ENCODE peak calls at places on chromosomes 3 and 15, in four cellular contexts. Y, X, Q and M are unnamed samples.

GRCh38 chr3:122555275-122556071 is 8.6 kb downstream of the PARP9 start:
- DNase-seq in Q (peak), X (peak), Y (no peak), M (no peak)

GRCh38 chr15:45642203-45642932 is 7.5 kb downstream of the SQOR start:
- DNase-seq in X (peak), Q (peak), Y (peak), M (no peak)

GRCh38 chr3:102124301-102125158 is 275.2 kb downstream of the NFKBIZ start:
- DNase-seq in Y (peak), Q (peak), X (peak), M (no peak)

GRCh38 chr3:45110185-45110833 is 35.9 kb downstream of the CDCP1 start:
- DNase-seq in Q (no peak), X (no peak), Y (peak), M (no peak)

GRCh38 chr3:104206925-104207324 is 1159.8 kb upstream of the ALCAM start:
- DNase-seq in Q (peak), Y (no peak), X (no peak), M (no peak)

GRCh38 chr3:86653801-86654200 is 337.1 kb downstream of the VGLL3 start:
- DNase-seq in Q (peak), X (no peak), Y (no peak), M (no peak)

GRCh38 chr15:39429898-39430357 is 151.0 kb upstream of the THBS1 start:
- DNase-seq in X (peak), Y (peak), Q (no peak), M (no peak)

GRCh38 chr15:68277131-68277604 is 377 bp upstream of the FEM1B start:
- DNase-seq in Y (no peak), X (peak), Q (peak), M (no peak)

GRCh38 chr15:83613716-83614115 is 40.2 kb upstream of the ADAMTSL3 start:
- DNase-seq in Y (no peak), Q (no peak), X (no peak), M (no peak)

GRCh38 chr3:70000563-70001081 is 1.1 kb downstream of the SAMMSON start:
- DNase-seq in X (peak), Q (no peak), Y (peak), M (no peak)

GRCh38 chr3:14785207-14786155 is 33.3 kb upstream of the FGD5 start:
- DNase-seq in Y (no peak), Q (no peak), X (no peak), M (no peak)

GRCh38 chr3:159239054-159239453 is 437.2 kb downstream of the MFSD1 start:
- DNase-seq in Q (no peak), X (no peak), Y (peak), M (no peak)

GRCh38 chr3:113018461-113019181 is 27.8 kb downstream of the GTPBP8 start:
- DNase-seq in X (peak), Q (no peak), Y (peak), M (no peak)

GRCh38 chr15:70863450-70864218 is 9.7 kb upstream of the LARP6 start:
- DNase-seq in Q (peak), X (peak), Y (peak), M (no peak)

GRCh38 chr15:45143056-45143455 is 13.3 kb downstream of the DUOX1 start:
- DNase-seq in Y (no peak), Q (no peak), X (no peak), M (no peak)

GRCh38 chr3:52705688-52706686 is at the start of the genes GLT8D1 and SPCS1:
- DNase-seq in Y (peak), X (peak), Q (peak), M (peak)

GRCh38 chr3:168077091-168077490 is 18.6 kb downstream of the GOLIM4 start:
- DNase-seq in X (peak), Q (no peak), Y (no peak), M (no peak)

GRCh38 chr15:77060560-77060959 is 10.3 kb downstream of the TSPAN3 start:
- DNase-seq in X (peak), Y (no peak), Q (no peak), M (no peak)

GRCh38 chr3:20669184-20669583 is 483.2 kb upstream of the SGO1 start:
- DNase-seq in X (no peak), Y (no peak), Q (no peak), M (no peak)

GRCh38 chr15:84649706-84650105 is 4.4 kb downstream of the WDR73 start:
- DNase-seq in X (peak), Y (peak), Q (no peak), M (no peak)

GRCh38 chr15:51232581-51232980 is 105.8 kb downstream of the CYP19A1 start:
- DNase-seq in Y (no peak), X (no peak), Q (no peak), M (no peak)

GRCh38 chr3:22474706-22475470 is 723.9 kb upstream of the ZNF385D start:
- DNase-seq in Q (no peak), Y (peak), X (no peak), M (no peak)

GRCh38 chr15:89802231-89802928 is 12.3 kb downstream of the ANPEP start:
- DNase-seq in X (no peak), Y (no peak), Q (no peak), M (no peak)

GRCh38 chr15:33837294-33837693 is 131.0 kb upstream of the CHRM5 start:
- DNase-seq in Q (no peak), X (no peak), Y (no peak), M (no peak)

GRCh38 chr15:48861813-48862431 is 16.0 kb upstream of the EID1 start:
- DNase-seq in X (peak), Y (peak), Q (peak), M (no peak)

GRCh38 chr3:36991923-36992805 is 767 bp downstream of the EPM2AIP1 start:
- DNase-seq in Y (peak), X (peak), Q (no peak), M (no peak)

GRCh38 chr3:36991147-36991546 is 1.8 kb downstream of the EPM2AIP1 start:
- DNase-seq in Q (no peak), Y (no peak), X (no peak), M (no peak)

GRCh38 chr3:36993326-36994283 is at the start of gene MLH1:
- DNase-seq in Q (peak), Y (peak), X (peak), M (peak)

GRCh38 chr3:36989568-36989967 is 3.4 kb downstream of the EPM2AIP1 start:
- DNase-seq in Y (no peak), Q (no peak), X (no peak), M (no peak)

DNA sequence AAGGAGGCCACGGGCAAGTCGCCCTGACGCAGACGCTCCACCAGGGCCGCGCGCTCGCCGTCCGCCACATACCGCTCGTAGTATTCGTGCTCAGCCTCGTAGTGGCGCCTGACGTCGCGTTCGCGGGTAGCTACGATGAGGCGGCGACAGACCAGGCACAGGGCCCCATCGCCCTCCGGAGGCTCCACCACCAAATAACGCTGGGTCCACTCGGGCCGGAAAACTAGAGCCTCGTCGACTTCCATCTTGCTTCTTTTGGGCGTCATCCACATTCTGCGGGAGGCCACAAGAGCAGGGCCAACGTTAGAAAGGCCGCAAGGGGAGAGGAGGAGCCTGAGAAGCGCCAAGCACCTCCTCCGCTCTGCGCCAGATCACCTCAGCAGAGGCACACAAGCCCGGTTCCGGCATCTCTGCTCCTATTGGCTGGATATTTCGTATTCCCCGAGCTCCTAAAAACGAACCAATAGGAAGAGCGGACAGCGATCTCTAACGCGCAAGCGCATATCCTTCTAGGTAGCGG is at the start of gene EPM2AIP1:
- DNase-seq in Y (peak), Q (no peak), X (no peak), M (no peak)
- H2AK5ac ChIP-seq in Y (no peak), Q (peak), X (peak), M (no peak)

DNA sequence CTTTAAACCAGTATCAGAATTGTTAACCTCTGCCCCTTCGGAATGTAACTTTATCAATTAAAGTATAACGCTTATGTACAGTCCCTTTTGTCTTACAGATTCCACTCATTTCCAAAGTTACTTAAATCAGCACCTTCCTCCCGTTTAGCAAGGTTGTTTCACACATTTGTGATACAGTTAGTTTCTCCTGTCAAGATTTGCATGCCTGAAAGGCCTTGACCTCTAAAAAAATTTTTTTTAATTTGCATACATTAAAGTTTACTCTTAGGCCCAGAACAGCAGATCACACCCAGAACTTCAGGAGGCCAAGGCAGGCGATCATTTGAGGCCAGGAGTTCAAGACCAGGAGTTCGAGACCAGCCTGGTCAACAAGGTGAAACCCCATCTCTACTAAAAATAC is 9.1 kb downstream of the INO80 start:
- DNase-seq in Q (peak), X (no peak), Y (no peak), M (no peak)
- H2AK5ac ChIP-seq in Q (no peak), X (no peak), Y (no peak), M (no peak)

GRCh38 chr3:46626039-46626438 is 13.7 kb downstream of the FAM240A start:
- DNase-seq in Q (no peak), Y (no peak), X (no peak), M (no peak)
- H2AK5ac ChIP-seq in Q (no peak), Y (no peak), X (no peak), M (no peak)

DNA sequence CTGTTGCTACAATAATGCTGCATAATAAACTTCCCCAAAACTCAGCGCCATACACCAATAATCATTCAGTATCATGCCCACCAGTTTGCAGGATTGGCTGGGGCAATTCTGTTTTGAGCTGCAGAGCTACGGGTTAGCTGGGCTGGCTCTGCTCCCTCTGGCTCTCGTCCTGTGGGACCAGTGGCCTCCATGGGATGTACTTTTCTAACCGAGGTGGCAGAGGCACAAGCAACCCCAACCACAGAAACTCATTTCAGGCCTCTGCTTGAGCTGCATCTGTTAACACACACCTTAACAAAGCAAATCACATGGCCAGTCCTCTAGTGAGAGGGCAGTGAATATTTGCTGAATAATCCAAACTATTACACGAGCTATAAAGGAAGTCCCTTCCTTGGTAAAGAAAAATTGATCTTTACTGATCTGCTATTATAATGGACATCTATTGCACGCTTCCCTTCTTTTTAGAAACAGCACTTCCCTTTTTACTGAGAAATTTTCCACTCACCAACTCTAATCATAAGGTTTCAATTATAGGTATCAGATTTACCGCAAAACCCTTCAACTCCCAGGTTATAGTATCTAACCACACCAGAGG is 11.0 kb upstream of the BCL2A1 start:
- DNase-seq in Q (no peak), Y (no peak), X (no peak), M (no peak)
- H2AK5ac ChIP-seq in Q (no peak), Y (no peak), X (no peak), M (no peak)

GRCh38 chr15:64864080-64864479 is 22.4 kb downstream of the PLEKHO2 start:
- DNase-seq in Y (peak), Q (no peak), X (peak), M (no peak)
- H2AK5ac ChIP-seq in Y (no peak), Q (no peak), X (peak), M (no peak)

GRCh38 chr3:124281453-124282316 is 289.8 kb upstream of the ROPN1 start:
- DNase-seq in Q (peak), Y (peak), X (peak), M (no peak)

GRCh38 chr3:124277516-124277890 is 285.6 kb upstream of the ROPN1 start:
- DNase-seq in X (peak), Y (no peak), Q (no peak), M (no peak)

GRCh38 chr3:124283644-124284008 is 291.7 kb upstream of the ROPN1 start:
- DNase-seq in Q (no peak), X (no peak), Y (no peak), M (no peak)

GRCh38 chr3:124288996-124289395 is 297.1 kb upstream of the ROPN1 start:
- DNase-seq in X (no peak), Y (no peak), Q (no peak), M (no peak)

GRCh38 chr3:124282751-124283643 is 291.1 kb upstream of the ROPN1 start:
- DNase-seq in Y (no peak), X (peak), Q (peak), M (no peak)
- H2AK5ac ChIP-seq in Y (peak), X (no peak), Q (no peak), M (no peak)

GRCh38 chr3:129558772-129559564 is 16.0 kb downstream of the H1-8 start:
- DNase-seq in X (peak), Q (peak), Y (peak), M (no peak)
- H2AK5ac ChIP-seq in X (peak), Q (no peak), Y (peak), M (no peak)

DNA sequence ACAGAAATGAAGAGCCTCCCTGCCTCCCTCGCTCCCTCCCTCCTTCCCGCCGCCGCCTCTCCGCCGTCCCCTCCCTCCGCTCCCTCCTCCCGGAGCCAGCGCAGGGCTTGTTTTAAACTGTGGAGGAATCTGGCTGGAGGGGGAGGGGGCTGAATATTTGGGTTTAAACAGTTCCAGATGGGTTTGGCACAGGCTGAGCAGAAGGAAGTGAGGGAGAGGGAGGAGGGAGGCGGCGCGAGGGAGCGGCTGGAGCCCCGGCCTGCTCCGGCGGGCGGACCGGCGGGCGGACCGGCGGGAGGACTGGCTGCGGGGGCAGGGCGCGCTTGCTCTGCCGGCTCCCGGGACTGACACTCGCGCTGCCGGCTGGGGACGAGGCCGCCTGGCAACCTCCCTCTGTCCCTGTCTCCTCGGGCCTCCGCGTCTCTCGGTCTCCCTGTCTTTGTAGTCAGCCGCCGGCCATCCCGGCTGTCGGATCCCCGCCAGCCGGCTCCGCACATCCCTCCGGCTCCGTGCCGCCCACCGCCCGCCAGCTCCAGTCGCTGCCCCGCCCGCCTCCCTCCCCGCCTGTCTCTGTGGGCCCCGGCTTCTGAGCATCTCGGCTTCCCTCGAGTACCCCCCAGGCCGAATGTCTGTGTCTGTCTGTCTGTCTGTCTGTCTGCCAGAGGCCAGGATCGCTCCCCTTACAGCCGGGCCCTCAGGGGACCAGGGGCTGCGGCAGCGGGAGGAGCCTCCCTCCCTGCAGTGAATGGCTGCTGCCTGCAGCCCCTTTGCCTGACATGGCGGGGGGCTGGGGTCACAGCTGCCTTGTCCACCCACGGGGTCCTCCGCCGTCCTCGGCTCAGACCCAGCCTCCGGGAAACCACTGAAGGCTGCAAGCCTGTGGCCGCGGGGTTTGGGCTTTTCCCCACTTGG is 7.6 kb downstream of the EPHB3 start:
- DNase-seq in X (peak), Y (peak), Q (peak), M (no peak)
- H2AK5ac ChIP-seq in X (peak), Y (no peak), Q (no peak), M (no peak)

GRCh38 chr15:78312956-78313355 is 13.5 kb upstream of the SKIC8 start:
- DNase-seq in Y (no peak), X (no peak), Q (no peak), M (no peak)
- H2AK5ac ChIP-seq in Y (no peak), X (no peak), Q (no peak), M (no peak)